ENCODE peak calls at places on chromosomes 12 and 14, in five cellular contexts. One of them, this sample, is unnamed.

GRCh38 chr12:51011960-51012359 is 14.2 kb downstream of the SLC11A2 start:
- DNase-seq in neural crest cell: no peak
- DNase-seq in astrocyte: no peak
- DNase-seq in astrocyte of the spinal cord: no peak
- DNase-seq in breast epithelium: no peak
- DNase-seq in this sample: no peak

GRCh38 chr14:100246809-100247428 is 8.0 kb downstream of the YY1 start:
- DNase-seq in neural crest cell: no peak
- DNase-seq in astrocyte: no peak
- DNase-seq in astrocyte of the spinal cord: peak; percentile 38
- DNase-seq in breast epithelium: no peak
- DNase-seq in this sample: no peak

GRCh38 chr14:71403673-71404072 is 496.4 kb downstream of the PCNX1 start:
- DNase-seq in neural crest cell: no peak
- DNase-seq in astrocyte: no peak
- DNase-seq in astrocyte of the spinal cord: peak; percentile 36
- DNase-seq in breast epithelium: no peak
- DNase-seq in this sample: no peak

GRCh38 chr12:113758165-113758924 is 207.8 kb downstream of the RBM19 start:
- DNase-seq in neural crest cell: no peak
- DNase-seq in astrocyte: no peak
- DNase-seq in astrocyte of the spinal cord: no peak
- DNase-seq in breast epithelium: no peak
- DNase-seq in this sample: no peak

GRCh38 chr14:24392327-24393098 is 6.3 kb upstream of the NYNRIN start:
- DNase-seq in neural crest cell: no peak
- DNase-seq in astrocyte: peak; percentile 46
- DNase-seq in astrocyte of the spinal cord: peak; percentile 65
- DNase-seq in breast epithelium: no peak
- DNase-seq in this sample: no peak

GRCh38 chr14:96748371-96748770 is 48.8 kb upstream of the VRK1 start:
- DNase-seq in neural crest cell: no peak
- DNase-seq in astrocyte: no peak
- DNase-seq in astrocyte of the spinal cord: no peak
- DNase-seq in breast epithelium: no peak
- DNase-seq in this sample: no peak

GRCh38 chr12:57549909-57550627 is at the start of gene KIF5A:
- DNase-seq in neural crest cell: peak; percentile 57
- DNase-seq in astrocyte: no peak
- DNase-seq in astrocyte of the spinal cord: no peak
- DNase-seq in breast epithelium: no peak
- DNase-seq in this sample: no peak

GRCh38 chr12:108641446-108642268 is 8.0 kb upstream of the SELPLG start:
- DNase-seq in neural crest cell: no peak
- DNase-seq in astrocyte: no peak
- DNase-seq in astrocyte of the spinal cord: no peak
- DNase-seq in breast epithelium: no peak
- DNase-seq in this sample: no peak

GRCh38 chr12:51048601-51049369 is 658 bp downstream of the LETMD1 start:
- DNase-seq in neural crest cell: no peak
- DNase-seq in astrocyte: no peak
- DNase-seq in astrocyte of the spinal cord: no peak
- DNase-seq in breast epithelium: no peak
- DNase-seq in this sample: no peak

GRCh38 chr14:103169954-103170353 is 46.7 kb downstream of the TNFAIP2 start:
- DNase-seq in neural crest cell: no peak
- DNase-seq in astrocyte: no peak
- DNase-seq in astrocyte of the spinal cord: no peak
- DNase-seq in breast epithelium: no peak
- DNase-seq in this sample: no peak

GRCh38 chr14:87745507-87746118 is 247.4 kb downstream of the GALC start:
- DNase-seq in neural crest cell: peak; percentile 25
- DNase-seq in astrocyte: peak; percentile 18
- DNase-seq in astrocyte of the spinal cord: peak; percentile 2
- DNase-seq in breast epithelium: no peak
- DNase-seq in this sample: no peak

GRCh38 chr14:98249476-98249875 is 1022.5 kb downstream of the BCL11B start:
- DNase-seq in neural crest cell: no peak
- DNase-seq in astrocyte: no peak
- DNase-seq in astrocyte of the spinal cord: no peak
- DNase-seq in breast epithelium: no peak
- DNase-seq in this sample: no peak

GRCh38 chr14:95070748-95071435 is 86.4 kb downstream of the DICER1 start:
- DNase-seq in neural crest cell: no peak
- DNase-seq in astrocyte: no peak
- DNase-seq in astrocyte of the spinal cord: no peak
- DNase-seq in breast epithelium: no peak
- DNase-seq in this sample: peak; percentile 67

GRCh38 chr14:66330916-66331315 is 155.3 kb upstream of the CCDC196 start:
- DNase-seq in neural crest cell: no peak
- DNase-seq in astrocyte: peak; percentile 61
- DNase-seq in astrocyte of the spinal cord: no peak
- DNase-seq in breast epithelium: no peak
- DNase-seq in this sample: no peak

GRCh38 chr12:18250313-18250916 is 10.9 kb upstream of the PIK3C2G start:
- DNase-seq in neural crest cell: peak; percentile 23
- DNase-seq in astrocyte: peak; percentile 39
- DNase-seq in astrocyte of the spinal cord: peak; percentile 78
- DNase-seq in breast epithelium: no peak
- DNase-seq in this sample: no peak

GRCh38 chr12:95551305-95551704 is at the start of gene USP44:
- DNase-seq in neural crest cell: peak; percentile 29
- DNase-seq in astrocyte: no peak
- DNase-seq in astrocyte of the spinal cord: no peak
- DNase-seq in breast epithelium: no peak
- DNase-seq in this sample: no peak

GRCh38 chr12:38906482-38907170 is 1.2 kb upstream of the CPNE8 start:
- DNase-seq in neural crest cell: peak; percentile 85
- DNase-seq in astrocyte: peak; percentile 80
- DNase-seq in astrocyte of the spinal cord: peak; percentile 83
- DNase-seq in breast epithelium: peak; percentile 72
- DNase-seq in this sample: peak; percentile 85

GRCh38 chr12:18578191-18578590 is 159.6 kb downstream of the PLCZ1 start:
- DNase-seq in neural crest cell: no peak
- DNase-seq in astrocyte: peak; percentile 26
- DNase-seq in astrocyte of the spinal cord: no peak
- DNase-seq in breast epithelium: no peak
- DNase-seq in this sample: no peak

GRCh38 chr12:96497800-96498199 is 8.4 kb downstream of the CFAP54 start:
- DNase-seq in neural crest cell: no peak
- DNase-seq in astrocyte: no peak
- DNase-seq in astrocyte of the spinal cord: no peak
- DNase-seq in breast epithelium: no peak
- DNase-seq in this sample: no peak

GRCh38 chr14:99537399-99537798 is 56.2 kb downstream of the CCNK start:
- DNase-seq in neural crest cell: no peak
- DNase-seq in astrocyte: peak; percentile 85
- DNase-seq in astrocyte of the spinal cord: peak; percentile 82
- DNase-seq in breast epithelium: no peak
- DNase-seq in this sample: no peak

GRCh38 chr12:19739195-19739776 is 300.0 kb downstream of the AEBP2 start:
- DNase-seq in neural crest cell: peak; percentile 56
- DNase-seq in astrocyte: peak; percentile 52
- DNase-seq in astrocyte of the spinal cord: peak; percentile 82
- DNase-seq in breast epithelium: no peak
- DNase-seq in this sample: no peak

GRCh38 chr12:50087995-50088394 is 2.9 kb downstream of the SMARCD1 start:
- DNase-seq in neural crest cell: no peak
- DNase-seq in astrocyte: peak; percentile 31
- DNase-seq in astrocyte of the spinal cord: peak; percentile 61
- DNase-seq in breast epithelium: no peak
- DNase-seq in this sample: no peak

GRCh38 chr12:12358528-12358927 is 1.6 kb downstream of the BORCS5 start:
- DNase-seq in neural crest cell: no peak
- DNase-seq in astrocyte: no peak
- DNase-seq in astrocyte of the spinal cord: no peak
- DNase-seq in breast epithelium: no peak
- DNase-seq in this sample: no peak

GRCh38 chr14:81516941-81517797 is 16.5 kb downstream of the SEL1L start:
- DNase-seq in neural crest cell: no peak
- DNase-seq in astrocyte: peak; percentile 41
- DNase-seq in astrocyte of the spinal cord: peak; percentile 36
- DNase-seq in breast epithelium: no peak
- DNase-seq in this sample: no peak

GRCh38 chr12:92629349-92630065 is 73.3 kb upstream of the PLEKHG7 start:
- DNase-seq in neural crest cell: no peak
- DNase-seq in astrocyte: peak; percentile 36
- DNase-seq in astrocyte of the spinal cord: peak; percentile 57
- DNase-seq in breast epithelium: no peak
- DNase-seq in this sample: no peak

GRCh38 chr14:97061714-97062113 is 264.5 kb downstream of the VRK1 start:
- DNase-seq in neural crest cell: no peak
- DNase-seq in astrocyte: no peak
- DNase-seq in astrocyte of the spinal cord: no peak
- DNase-seq in breast epithelium: no peak
- DNase-seq in this sample: no peak

GRCh38 chr12:123937707-123938600 is 34.7 kb downstream of the CCDC92 start:
- DNase-seq in neural crest cell: no peak
- DNase-seq in astrocyte: peak; percentile 14
- DNase-seq in astrocyte of the spinal cord: no peak
- DNase-seq in breast epithelium: no peak
- DNase-seq in this sample: no peak

GRCh38 chr12:123940627-123940966 is 32.0 kb downstream of the CCDC92 start:
- DNase-seq in neural crest cell: no peak
- DNase-seq in astrocyte: no peak
- DNase-seq in astrocyte of the spinal cord: no peak
- DNase-seq in breast epithelium: no peak
- DNase-seq in this sample: no peak

GRCh38 chr12:123939716-123940626 is 32.7 kb downstream of the CCDC92 start:
- DNase-seq in neural crest cell: no peak
- DNase-seq in astrocyte: no peak
- DNase-seq in astrocyte of the spinal cord: no peak
- DNase-seq in breast epithelium: no peak
- DNase-seq in this sample: no peak

GRCh38 chr12:123936956-123937706 is 35.5 kb downstream of the CCDC92 start:
- DNase-seq in neural crest cell: no peak
- DNase-seq in astrocyte: no peak
- DNase-seq in astrocyte of the spinal cord: no peak
- DNase-seq in breast epithelium: no peak
- DNase-seq in this sample: no peak

GRCh38 chr12:123938679-123939480 is 33.8 kb downstream of the CCDC92 start:
- DNase-seq in neural crest cell: peak; percentile 23
- DNase-seq in astrocyte: no peak
- DNase-seq in astrocyte of the spinal cord: no peak
- DNase-seq in breast epithelium: no peak
- DNase-seq in this sample: no peak
- TF ChIP-seq CTCF in neural crest cell: peak; percentile 38
- TF ChIP-seq CTCF in astrocyte: peak; percentile 23
- TF ChIP-seq CTCF in astrocyte of the spinal cord: peak; percentile 48
- TF ChIP-seq CTCF in breast epithelium: no peak
- TF ChIP-seq CTCF in this sample: peak; percentile 57

DNA sequence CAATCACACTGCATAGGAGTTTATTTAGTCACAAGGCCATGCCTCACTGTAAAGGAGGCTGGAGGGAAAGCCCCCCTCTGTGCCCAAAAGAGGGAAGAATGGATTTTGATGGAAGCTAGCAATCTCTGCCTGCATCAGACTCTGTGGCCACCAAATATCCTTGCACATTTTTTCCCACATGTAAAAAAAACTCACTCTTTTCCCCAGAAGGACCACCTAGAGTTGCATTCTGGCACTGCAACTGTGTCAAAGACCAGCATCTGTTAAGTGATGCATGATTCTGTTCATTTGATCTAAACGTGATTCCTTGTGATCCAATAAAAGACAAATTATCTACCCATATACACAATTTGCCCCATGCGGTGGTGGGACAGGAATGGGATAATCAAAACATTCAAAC is 8.0 kb downstream of the RHOJ start:
- DNase-seq in neural crest cell: no peak
- DNase-seq in astrocyte: no peak
- DNase-seq in astrocyte of the spinal cord: no peak
- DNase-seq in breast epithelium: no peak
- DNase-seq in this sample: no peak
- TF ChIP-seq CTCF in neural crest cell: peak; percentile 50
- TF ChIP-seq CTCF in astrocyte: no peak
- TF ChIP-seq CTCF in astrocyte of the spinal cord: no peak
- TF ChIP-seq CTCF in breast epithelium: no peak
- TF ChIP-seq CTCF in this sample: peak; percentile 70

GRCh38 chr12:123961585-123961984 is 11.0 kb downstream of the CCDC92 start:
- DNase-seq in neural crest cell: no peak
- DNase-seq in astrocyte: no peak
- DNase-seq in astrocyte of the spinal cord: no peak
- DNase-seq in breast epithelium: no peak
- DNase-seq in this sample: no peak

GRCh38 chr12:123958462-123958861 is 14.2 kb downstream of the CCDC92 start:
- DNase-seq in neural crest cell: no peak
- DNase-seq in astrocyte: no peak
- DNase-seq in astrocyte of the spinal cord: no peak
- DNase-seq in breast epithelium: no peak
- DNase-seq in this sample: no peak

GRCh38 chr12:123960856-123961255 is 11.8 kb downstream of the CCDC92 start:
- DNase-seq in neural crest cell: no peak
- DNase-seq in astrocyte: no peak
- DNase-seq in astrocyte of the spinal cord: no peak
- DNase-seq in breast epithelium: no peak
- DNase-seq in this sample: no peak

GRCh38 chr12:123958876-123959275 is 13.8 kb downstream of the CCDC92 start:
- DNase-seq in neural crest cell: no peak
- DNase-seq in astrocyte: no peak
- DNase-seq in astrocyte of the spinal cord: no peak
- DNase-seq in breast epithelium: no peak
- DNase-seq in this sample: no peak

GRCh38 chr12:123960029-123960428 is 12.6 kb downstream of the CCDC92 start:
- DNase-seq in neural crest cell: no peak
- DNase-seq in astrocyte: no peak
- DNase-seq in astrocyte of the spinal cord: no peak
- DNase-seq in breast epithelium: no peak
- DNase-seq in this sample: no peak
- TF ChIP-seq CTCF in neural crest cell: no peak
- TF ChIP-seq CTCF in astrocyte: no peak
- TF ChIP-seq CTCF in astrocyte of the spinal cord: no peak
- TF ChIP-seq CTCF in breast epithelium: no peak
- TF ChIP-seq CTCF in this sample: no peak

DNA sequence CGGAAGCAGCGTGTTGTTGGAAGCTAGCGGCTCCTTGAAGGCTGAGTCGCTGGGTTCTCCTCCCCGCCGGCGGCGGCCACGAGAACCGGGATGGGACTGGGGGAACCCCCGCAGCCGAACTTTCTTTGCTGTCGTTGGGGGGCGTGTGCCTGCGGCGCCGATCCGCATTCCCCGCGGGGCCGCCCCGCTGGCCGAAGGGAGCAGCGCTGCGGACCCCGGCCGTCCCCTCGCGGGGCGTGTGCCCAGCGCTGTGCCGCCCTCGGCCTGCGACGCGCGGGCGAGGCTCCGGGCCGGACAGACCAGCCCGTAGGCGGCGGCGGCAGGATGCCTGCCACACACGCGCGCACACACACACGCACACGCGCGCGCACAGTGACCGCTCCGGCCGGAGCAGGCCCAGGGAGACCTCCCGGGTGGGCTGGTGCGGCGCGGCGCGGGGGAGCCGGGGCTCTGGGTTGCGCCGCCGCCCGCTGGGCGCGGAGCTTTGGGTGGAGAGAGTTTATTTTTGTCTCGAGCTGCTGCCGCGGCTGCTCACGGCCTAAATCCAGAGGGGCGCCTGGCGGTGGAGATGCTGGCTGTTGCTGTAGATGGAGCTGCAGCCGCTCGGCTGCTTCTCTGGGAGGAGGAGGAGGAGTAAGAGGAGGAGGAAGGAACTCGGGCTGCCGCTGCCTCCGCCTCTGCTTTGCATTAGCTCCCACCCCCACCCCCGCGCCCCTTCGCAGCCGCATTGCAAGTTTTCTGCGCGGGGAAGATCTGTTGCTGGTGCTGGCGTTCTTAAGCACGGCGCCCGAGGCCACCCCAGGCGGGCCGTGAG is at the start of gene SAMD4A:
- DNase-seq in neural crest cell: peak; percentile 53
- DNase-seq in astrocyte: peak; percentile 82
- DNase-seq in astrocyte of the spinal cord: peak; percentile 92
- DNase-seq in breast epithelium: peak; percentile 68
- DNase-seq in this sample: peak; percentile 79
- TF ChIP-seq CTCF in neural crest cell: peak; percentile 53
- TF ChIP-seq CTCF in astrocyte: no peak
- TF ChIP-seq CTCF in astrocyte of the spinal cord: peak; percentile 53
- TF ChIP-seq CTCF in breast epithelium: peak; percentile 2
- TF ChIP-seq CTCF in this sample: peak; percentile 66